ENCODE peak calls at places on chromosomes 7 and 10, in nine cellular contexts. Y is adrenal gland, T is K562, P is psoas muscle, N is fibroblast of lung, U is neuronal stem cell, R is right lobe of liver, J is heart left ventricle, W is PC-3. L is an unnamed sample.
A peak's percentile ranks its signal among the peaks of the same experiment; 100 is the strongest.

GRCh38 chr7:135510603-135511183 is 791 bp upstream of the CNOT4 start:
- DNase-seq in T (peak; percentile 41), R (no peak), Y (no peak), U (no peak), N (no peak), J (no peak), W (peak; percentile 38), P (no peak), L (peak; percentile 20)

GRCh38 chr10:88473989-88474883 is 108.9 kb downstream of the RNLS start:
- DNase-seq in J (no peak), W (no peak), Y (no peak), T (no peak), N (peak; percentile 27), R (peak; percentile 49), P (no peak), U (no peak), L (no peak)

GRCh38 chr10:119859422-119860258 is 13.0 kb downstream of the MCMBP start:
- DNase-seq in N (peak; percentile 42), T (no peak), U (peak; percentile 24), J (no peak), W (peak; percentile 65), Y (no peak), R (no peak), P (no peak), L (peak; percentile 62)

GRCh38 chr7:100829150-100829716 is 1.9 kb upstream of the EPHB4 start:
- DNase-seq in T (peak; percentile 91), Y (peak; percentile 70), N (no peak), W (no peak), R (peak; percentile 92), P (peak; percentile 37), J (peak; percentile 71), U (no peak), L (no peak)

GRCh38 chr7:107982918-107983389 is 20.0 kb downstream of the LAMB1 start:
- DNase-seq in P (no peak), W (peak; percentile 52), T (no peak), R (no peak), Y (no peak), U (no peak), N (peak; percentile 65), J (no peak), L (peak; percentile 39)

GRCh38 chr7:80841566-80842478 is 77.0 kb downstream of the SEMA3C start:
- DNase-seq in N (no peak), P (no peak), T (no peak), J (no peak), U (peak; percentile 15), W (peak; percentile 12), Y (no peak), R (no peak), L (no peak)

GRCh38 chr7:39666562-39666961 is 43.2 kb downstream of the RALA start:
- DNase-seq in W (no peak), Y (no peak), U (peak; percentile 40), P (no peak), N (no peak), R (no peak), T (no peak), J (no peak), L (no peak)

GRCh38 chr7:83415840-83416239 is 233.1 kb downstream of the SEMA3E start:
- DNase-seq in P (no peak), W (peak; percentile 19), J (no peak), R (no peak), Y (no peak), T (no peak), N (peak; percentile 55), U (peak; percentile 15), L (no peak)

GRCh38 chr7:96591900-96592676 is 117.6 kb downstream of the SEM1 start:
- DNase-seq in U (no peak), T (no peak), W (peak; percentile 39), Y (no peak), N (peak; percentile 0), P (no peak), R (no peak), J (no peak), L (no peak)

GRCh38 chr7:155090647-155091046 is 20.5 kb downstream of the HTR5A start:
- DNase-seq in P (no peak), J (no peak), U (no peak), T (no peak), R (no peak), N (no peak), W (peak; percentile 84), Y (no peak), L (no peak)

GRCh38 chr7:5479133-5479745 is 55.6 kb upstream of the TNRC18 start:
- DNase-seq in W (no peak), Y (no peak), T (no peak), J (no peak), R (no peak), U (no peak), P (no peak), N (no peak), L (peak; percentile 63)

GRCh38 chr10:102628451-102628911 is 15.8 kb upstream of the TRIM8 start:
- DNase-seq in Y (peak; percentile 87), J (peak; percentile 90), U (no peak), W (peak; percentile 40), T (no peak), P (peak; percentile 70), R (peak; percentile 72), N (peak; percentile 58), L (peak; percentile 35)

GRCh38 chr10:132547421-132547861 is 9.9 kb downstream of the INPP5A start:
- DNase-seq in R (no peak), W (no peak), Y (peak; percentile 22), T (no peak), U (no peak), J (peak; percentile 49), N (no peak), P (peak; percentile 12), L (no peak)
- H3K4me1 ChIP-seq in R (peaks cover 16% of the 10 kb centered on the region), W (no peaks in the 10 kb centered on the region), Y (peaks cover 27% of the 10 kb centered on the region), T (peaks cover 70% of the 10 kb centered on the region), U (no peaks in the 10 kb centered on the region), J (peaks cover 63% of the 10 kb centered on the region), N (no peaks in the 10 kb centered on the region), P (peaks cover 58% of the 10 kb centered on the region), L (peaks cover 8% of the 10 kb centered on the region)

GRCh38 chr10:13734151-13734550 is 147.4 kb downstream of the PRPF18 start:
- DNase-seq in N (no peak), J (no peak), R (no peak), T (no peak), Y (no peak), P (no peak), U (no peak), W (no peak), L (no peak)
- H3K4me3 ChIP-seq in N (no peak overlapping the region), J (no peak overlapping the region), R (no peak overlapping the region), T (no peak overlapping the region), Y (no peak overlapping the region), P (no peak overlapping the region), U (no peak overlapping the region), W (no peak overlapping the region), L (no peak overlapping the region)

DNA sequence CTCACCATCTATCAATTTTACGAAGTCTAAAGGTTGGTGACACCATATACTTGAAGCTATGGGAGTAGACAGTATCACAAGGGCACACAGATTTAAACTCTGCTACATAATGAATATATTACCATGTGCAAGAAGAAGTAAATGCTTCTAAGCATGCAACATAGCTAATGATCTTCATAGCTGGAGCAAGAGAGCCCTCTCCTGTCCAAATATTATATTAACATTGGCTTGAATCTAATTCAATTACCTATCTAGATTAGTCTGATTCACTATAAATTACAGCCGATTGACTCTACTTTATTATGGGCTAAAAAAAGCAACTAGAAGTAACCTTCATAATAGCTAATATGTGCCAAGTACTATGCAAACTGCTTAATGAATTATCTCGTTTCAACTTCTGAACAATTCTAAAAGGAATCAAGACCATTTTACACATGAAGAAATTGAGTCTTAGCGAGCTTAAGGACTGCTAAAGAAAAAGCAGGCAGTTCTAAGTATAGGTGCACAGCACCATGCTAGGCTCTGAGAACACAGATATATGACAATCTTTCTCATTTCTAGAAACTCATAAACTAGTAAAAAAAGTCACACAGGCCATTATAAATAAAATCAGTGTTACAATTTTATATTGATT is 21.9 kb downstream of the FRA10AC1 start:
- DNase-seq in W (peak; percentile 78), Y (no peak), J (no peak), R (no peak), N (peak; percentile 20), T (peak; percentile 7), P (no peak), U (peak; percentile 20), L (peak; percentile 56)
- H3K36me3 ChIP-seq in W (peaks cover 3% of the 10 kb centered on the region), Y (peaks cover 17% of the 10 kb centered on the region), J (peaks cover 39% of the 10 kb centered on the region), R (peaks cover 12% of the 10 kb centered on the region), N (no peaks in the 10 kb centered on the region), T (peaks cover 7% of the 10 kb centered on the region), P (peaks cover 5% of the 10 kb centered on the region), U (peaks cover 59% of the 10 kb centered on the region), L (no peaks in the 10 kb centered on the region)

GRCh38 chr10:12978885-12979284 is 22.6 kb downstream of the CCDC3 start:
- DNase-seq in U (no peak), N (no peak), P (no peak), W (no peak), Y (no peak), R (no peak), J (no peak), T (no peak), L (no peak)
- H3K4me1 ChIP-seq in U (peaks cover 1% of the 10 kb centered on the region), N (no peaks in the 10 kb centered on the region), P (no peaks in the 10 kb centered on the region), W (peaks cover 4% of the 10 kb centered on the region), Y (no peaks in the 10 kb centered on the region), R (no peaks in the 10 kb centered on the region), J (no peaks in the 10 kb centered on the region), T (no peaks in the 10 kb centered on the region), L (peaks cover 7% of the 10 kb centered on the region)

GRCh38 chr7:87038993-87039716 is 20.3 kb downstream of the ELAPOR2 start:
- DNase-seq in W (peak; percentile 30), P (no peak), Y (no peak), U (no peak), N (no peak), R (no peak), T (no peak), J (no peak), L (no peak)
- H3K4me3 ChIP-seq in W (peak overlapping the region; percentile 83), P (peak overlapping the region; percentile 56), Y (peak overlapping the region; percentile 19), U (peak overlapping the region; percentile 60), N (no peak overlapping the region), R (no peak overlapping the region), T (peak overlapping the region; percentile 52), J (peak overlapping the region; percentile 45), L (peak overlapping the region; percentile 56)

GRCh38 chr10:77782328-77783061 is 144.1 kb downstream of the DLG5 start:
- DNase-seq in U (no peak), Y (peak; percentile 10), W (no peak), J (no peak), R (no peak), N (no peak), P (no peak), T (no peak), L (no peak)
- H3K36me3 ChIP-seq in U (peaks cover 51% of the 10 kb centered on the region), Y (peaks cover 41% of the 10 kb centered on the region), W (peaks cover 49% of the 10 kb centered on the region), J (peaks cover 16% of the 10 kb centered on the region), R (peaks cover 4% of the 10 kb centered on the region), N (peaks cover 11% of the 10 kb centered on the region), P (no peaks in the 10 kb centered on the region), T (peaks cover 7% of the 10 kb centered on the region), L (no peaks in the 10 kb centered on the region)